ENCODE peak calls at places on chromosomes 4 and X, in six cellular contexts. O is epithelial cell of proximal tubule, Y is cardiac fibroblast, A is NB4, D is brain microvascular endothelial cell, R is foreskin fibroblast. U is an unnamed sample.

GRCh38 chr4:80171251-80171650 is 26.1 kb upstream of the PRDM8 start:
- DNase-seq in A (no peak), D (no peak), Y (peak), R (peak), O (no peak), U (peak)

GRCh38 chrX:81174286-81174685 is 27.4 kb downstream of the HMGN5 start:
- DNase-seq in A (peak), D (no peak), O (no peak), Y (peak), R (peak), U (no peak)

GRCh38 chrX:139831689-139832456 is 101.0 kb downstream of the ATP11C start:
- DNase-seq in O (no peak), R (peak), Y (peak), D (peak), A (peak), U (no peak)

GRCh38 chr4:10086506-10087120 is 30.0 kb downstream of the WDR1 start:
- DNase-seq in Y (no peak), O (no peak), D (no peak), A (no peak), R (no peak), U (no peak)

GRCh38 chr4:85474818-85475630 is at the start of gene ARHGAP24:
- DNase-seq in A (peak), O (peak), Y (peak), D (peak), R (peak), U (peak)

GRCh38 chrX:39808471-39808917 is 289.3 kb downstream of the BCOR start:
- DNase-seq in A (no peak), O (no peak), D (peak), R (peak), Y (peak), U (no peak)

GRCh38 chr4:106494066-106494465 is 125.5 kb upstream of the GIMD1 start:
- DNase-seq in A (no peak), R (peak), O (no peak), Y (peak), D (peak), U (no peak)

GRCh38 chrX:22686138-22686541 is 313.6 kb upstream of the DDX53 start:
- DNase-seq in A (peak), R (peak), D (peak), O (peak), Y (peak), U (no peak)

GRCh38 chr4:173214661-173215060 is 46.0 kb downstream of the GALNT7 start:
- DNase-seq in D (no peak), Y (peak), R (peak), A (no peak), O (no peak), U (no peak)

GRCh38 chr4:183499389-183499788 is 5.5 kb upstream of the ING2 start:
- DNase-seq in R (no peak), Y (no peak), O (no peak), D (no peak), A (no peak), U (peak)

GRCh38 chr4:8201341-8201781 is 2.3 kb downstream of the SH3TC1 start:
- DNase-seq in R (no peak), D (no peak), A (peak), Y (no peak), O (no peak), U (peak)

GRCh38 chr4:61425315-61425714 is 225.2 kb downstream of the ADGRL3 start:
- DNase-seq in Y (no peak), D (no peak), R (no peak), O (no peak), A (no peak), U (no peak)

GRCh38 chrX:71251456-71251973 is 2.4 kb downstream of the ZMYM3 start:
- DNase-seq in R (peak), D (no peak), A (no peak), O (no peak), Y (no peak), U (peak)

GRCh38 chrX:56618250-56618649 is 54.8 kb downstream of the UBQLN2 start:
- DNase-seq in A (no peak), O (no peak), R (no peak), D (no peak), Y (no peak), U (no peak)

GRCh38 chr4:72302981-72303704 is 265.9 kb downstream of the ADAMTS3 start:
- DNase-seq in A (peak), O (no peak), D (peak), R (peak), Y (peak), U (peak)

GRCh38 chr4:7955393-7955792 is 15.7 kb upstream of the AFAP1 start:
- DNase-seq in D (no peak), A (no peak), O (no peak), R (no peak), Y (no peak), U (no peak)

GRCh38 chr4:98632258-98632657 is 26.2 kb downstream of the TSPAN5 start:
- DNase-seq in O (no peak), R (no peak), Y (no peak), A (no peak), D (no peak), U (no peak)

GRCh38 chr4:98631506-98631905 is 26.9 kb downstream of the TSPAN5 start:
- DNase-seq in A (no peak), Y (no peak), R (no peak), O (no peak), D (no peak), U (no peak)

GRCh38 chr4:98633159-98633558 is 25.3 kb downstream of the TSPAN5 start:
- DNase-seq in Y (no peak), D (no peak), R (no peak), A (no peak), O (no peak), U (no peak)

GRCh38 chr4:98627883-98628282 is 30.5 kb downstream of the TSPAN5 start:
- DNase-seq in Y (peak), O (peak), D (peak), A (no peak), R (peak), U (no peak)

GRCh38 chr4:98630804-98631454 is 27.5 kb downstream of the TSPAN5 start:
- DNase-seq in A (no peak), D (no peak), R (peak), O (no peak), Y (no peak), U (no peak)
- TF ChIP-seq CTCF in A (no peak), D (peak), R (no peak), O (peak), Y (no peak), U (no peak)

GRCh38 chr4:112735474-112735951 is 98.6 kb downstream of the LARP7 start:
- DNase-seq in R (peak), Y (peak), D (no peak), O (no peak), A (no peak), U (peak)
- TF ChIP-seq CTCF in R (no peak), Y (no peak), D (no peak), O (no peak), A (no peak), U (no peak)

GRCh38 chr4:82479562-82479961 is 49.2 kb downstream of the ENOPH1 start:
- DNase-seq in A (no peak), O (no peak), Y (no peak), R (no peak), D (no peak), U (no peak)

GRCh38 chr4:82484987-82485783 is 54.8 kb downstream of the ENOPH1 start:
- DNase-seq in Y (no peak), R (peak), O (no peak), A (no peak), D (no peak), U (no peak)

GRCh38 chr4:82480786-82481317 is 50.5 kb downstream of the ENOPH1 start:
- DNase-seq in D (no peak), R (no peak), Y (no peak), O (no peak), A (no peak), U (no peak)

DNA sequence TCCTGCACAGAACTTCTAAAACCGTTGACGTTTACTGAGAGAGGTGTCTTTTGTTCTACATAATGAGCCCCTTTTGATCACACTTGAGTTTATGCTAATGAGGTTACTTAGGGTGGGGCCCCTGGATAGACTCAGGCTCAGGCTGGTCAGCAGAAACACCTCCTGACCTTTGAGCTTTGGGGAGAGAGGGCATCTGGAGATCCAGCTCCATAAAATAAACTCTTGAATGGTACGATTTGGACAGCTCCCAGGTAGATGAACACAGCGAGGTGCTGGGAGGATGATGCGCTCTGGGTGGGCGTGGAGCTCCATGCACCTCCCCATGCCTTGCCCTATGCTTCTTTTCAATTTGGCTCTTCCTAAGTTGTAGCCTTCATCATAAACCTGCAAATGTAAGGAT is 52.0 kb downstream of the ENOPH1 start:
- DNase-seq in O (no peak), R (no peak), A (no peak), D (no peak), Y (no peak), U (no peak)
- TF ChIP-seq CTCF in O (no peak), R (no peak), A (no peak), D (no peak), Y (no peak), U (no peak)

DNA sequence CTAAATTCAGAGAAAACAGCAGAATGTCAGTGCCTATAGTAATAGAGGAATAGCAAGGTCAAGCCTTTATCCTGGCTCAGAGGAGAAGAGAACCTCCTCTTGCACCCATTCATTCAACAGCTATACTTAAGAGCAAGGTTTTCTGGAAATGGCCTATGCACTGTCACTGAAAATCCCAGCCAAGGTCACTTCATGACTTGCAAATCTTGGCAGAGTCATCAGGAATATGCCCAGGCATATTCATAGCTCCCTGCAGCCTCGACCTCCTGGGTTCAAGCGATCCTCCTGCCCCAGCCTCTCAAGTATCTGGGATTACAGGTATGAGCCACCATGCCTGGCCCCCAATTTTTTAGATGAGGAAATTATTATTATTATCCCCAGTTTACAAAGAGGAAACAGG is 35.8 kb upstream of the NOCT start:
- DNase-seq in Y (no peak), R (no peak), A (no peak), D (no peak), O (no peak), U (no peak)
- TF ChIP-seq CTCF in Y (no peak), R (no peak), A (no peak), D (no peak), O (no peak), U (no peak)

GRCh38 chrX:46380148-46380752 is 165.0 kb downstream of the ZNF674 start:
- DNase-seq in D (no peak), R (no peak), O (no peak), A (no peak), Y (no peak), U (no peak)

GRCh38 chrX:46382595-46382994 is 162.6 kb downstream of the ZNF674 start:
- DNase-seq in D (no peak), Y (no peak), R (no peak), A (no peak), O (no peak), U (no peak)

GRCh38 chrX:46383006-46383405 is 162.2 kb downstream of the ZNF674 start:
- DNase-seq in Y (no peak), D (no peak), O (no peak), R (no peak), A (no peak), U (peak)

GRCh38 chrX:46386511-46386910 is 158.7 kb downstream of the ZNF674 start:
- DNase-seq in D (no peak), O (no peak), A (no peak), R (peak), Y (no peak), U (no peak)

DNA sequence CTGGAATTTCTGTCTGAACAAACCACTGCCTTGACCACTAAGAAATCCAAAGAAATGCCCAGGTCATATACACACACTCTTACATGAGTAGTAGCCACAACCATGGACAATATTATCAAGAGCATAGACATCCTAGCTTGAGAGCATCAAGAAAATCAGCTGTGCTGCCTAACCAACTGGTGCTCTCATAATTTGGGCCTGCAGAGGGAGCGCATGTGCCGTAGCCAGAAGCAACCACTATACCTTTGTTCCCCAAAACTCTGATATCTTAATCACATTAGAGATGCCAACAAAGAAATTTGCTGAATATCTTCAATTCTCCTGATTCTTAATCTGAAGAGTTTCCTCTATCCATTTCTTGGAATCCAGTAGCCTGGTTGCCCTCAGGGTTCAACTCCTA is 163.6 kb downstream of the ZNF674 start:
- DNase-seq in Y (peak), R (peak), O (no peak), D (peak), A (peak), U (peak)
- TF ChIP-seq CTCF in Y (peak), R (peak), O (peak), D (peak), A (peak), U (no peak)